ENCODE peak calls at places on chromosome 4, in four cellular contexts. R is GM12878, Z is tibial artery, A is OCI-LY7. Q is an unnamed sample.
A peak's percentile ranks its signal among the peaks of the same experiment; 100 is the strongest.

GRCh38 chr4:93147524-93148212 is 680.9 kb upstream of the ATOH1 start:
- DNase-seq in R (no peak), Z (no peak), A (no peak), Q (no peak)

GRCh38 chr4:170102426-170102825 is 12.7 kb upstream of the AADAT start:
- DNase-seq in R (no peak), Z (no peak), A (no peak), Q (no peak)

GRCh38 chr4:103197765-103198110 is 405 bp downstream of the CENPE start:
- DNase-seq in R (no peak), Z (no peak), A (no peak), Q (no peak)

GRCh38 chr4:187887886-187888285 is 107.7 kb upstream of the ZFP42 start:
- DNase-seq in R (no peak), Z (no peak), A (no peak), Q (no peak)

GRCh38 chr4:64643841-64644240 is 234.6 kb upstream of the TECRL start:
- DNase-seq in R (no peak), Z (no peak), A (no peak), Q (no peak)

GRCh38 chr4:52989865-52990264 is 127.7 kb downstream of the RASL11B start:
- DNase-seq in R (no peak), Z (no peak), A (no peak), Q (no peak)

GRCh38 chr4:7852568-7853185 is 87.0 kb downstream of the AFAP1 start:
- DNase-seq in R (no peak), Z (no peak), A (no peak), Q (no peak)

GRCh38 chr4:11497212-11497806 is 68.6 kb upstream of the HS3ST1 start:
- DNase-seq in R (no peak), Z (no peak), A (no peak), Q (no peak)

GRCh38 chr4:123830920-123831319 is 434.3 kb downstream of the SPRY1 start:
- DNase-seq in R (no peak), Z (no peak), A (no peak), Q (no peak)

GRCh38 chr4:54661156-54661555 is 3.4 kb downstream of the KIT start:
- DNase-seq in R (no peak), Z (no peak), A (no peak), Q (no peak)

GRCh38 chr4:107862658-107863057 is 37.9 kb downstream of the SGMS2 start:
- DNase-seq in R (no peak), Z (peak; percentile 23), A (no peak), Q (no peak)

GRCh38 chr4:100644150-100644549 is 126.3 kb upstream of the EMCN start:
- DNase-seq in R (no peak), Z (no peak), A (no peak), Q (no peak)

GRCh38 chr4:162782096-162782777 is 384.5 kb downstream of the NAF1 start:
- DNase-seq in R (no peak), Z (no peak), A (no peak), Q (no peak)

GRCh38 chr4:51895816-51896408 is 53.0 kb downstream of the DCUN1D4 start:
- DNase-seq in R (peak; percentile 34), Z (peak; percentile 66), A (peak; percentile 76), Q (no peak)

GRCh38 chr4:120773641-120774040 is 148.9 kb downstream of the PRDM5 start:
- DNase-seq in R (no peak), Z (no peak), A (peak; percentile 67), Q (no peak)

GRCh38 chr4:148852092-148852699 is 410.0 kb upstream of the NR3C2 start:
- DNase-seq in R (no peak), Z (no peak), A (no peak), Q (no peak)

GRCh38 chr4:108852691-108853090 is 89.8 kb upstream of the ETNPPL start:
- DNase-seq in R (no peak), Z (no peak), A (no peak), Q (no peak)

GRCh38 chr4:146329042-146329716 is 114.8 kb downstream of the REELD1 start:
- DNase-seq in R (no peak), Z (no peak), A (no peak), Q (no peak)

GRCh38 chr4:167100120-167100519 is 134.2 kb downstream of the SPOCK3 start:
- DNase-seq in R (peak; percentile 32), Z (no peak), A (no peak), Q (no peak)

GRCh38 chr4:104493071-104493831 is 1.4 kb downstream of the CXXC4 start:
- DNase-seq in R (no peak), Z (no peak), A (no peak), Q (no peak)

GRCh38 chr4:47913858-47914218 is 545 bp downstream of the NFXL1 start:
- DNase-seq in R (no peak), Z (no peak), A (peak; percentile 49), Q (peak; percentile 57)

GRCh38 chr4:82594466-82594865 is 32.7 kb upstream of the TMEM150C start:
- DNase-seq in R (no peak), Z (no peak), A (no peak), Q (no peak)

GRCh38 chr4:155319506-155319905 is 57.3 kb downstream of the MAP9 start:
- DNase-seq in R (no peak), Z (no peak), A (no peak), Q (no peak)

GRCh38 chr4:37971202-37971601 is 11.0 kb downstream of the PTTG2 start:
- DNase-seq in R (no peak), Z (no peak), A (no peak), Q (no peak)

GRCh38 chr4:25915359-25915716 is 1.3 kb downstream of the SMIM20 start:
- DNase-seq in R (no peak), Z (no peak), A (no peak), Q (no peak)

GRCh38 chr4:186725422-186726149 is 1.9 kb upstream of the FAT1 start:
- DNase-seq in R (no peak), Z (peak; percentile 79), A (no peak), Q (peak; percentile 90)

GRCh38 chr4:47838445-47838844 is 578 bp upstream of the CORIN start:
- DNase-seq in R (no peak), Z (no peak), A (no peak), Q (no peak)

GRCh38 chr4:89425023-89425422 is 117.4 kb upstream of the GPRIN3 start:
- DNase-seq in R (no peak), Z (no peak), A (no peak), Q (no peak)

GRCh38 chr4:134906404-134907023 is 704.9 kb upstream of the PABPC4L start:
- DNase-seq in R (no peak), Z (no peak), A (no peak), Q (no peak)

DNA sequence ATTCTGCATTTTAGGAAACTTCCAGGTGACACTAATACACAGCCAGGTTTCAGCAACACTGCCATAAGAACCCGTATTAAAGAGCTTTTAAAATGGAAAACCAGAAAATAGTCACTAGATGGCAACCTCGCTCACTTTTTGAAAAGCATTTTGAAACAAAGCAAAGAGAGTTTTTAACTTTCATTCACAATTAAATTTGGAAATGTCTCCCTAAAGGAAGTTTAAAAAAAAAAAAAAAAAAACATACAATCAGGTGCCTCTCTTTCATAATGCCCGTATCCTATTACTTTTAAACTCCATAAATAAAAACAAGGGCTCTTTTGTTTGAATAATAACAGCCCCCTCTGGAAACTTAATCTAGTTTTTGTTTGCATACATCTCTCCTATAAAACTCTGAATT is 20.3 kb downstream of the MEPE start:
- DNase-seq in R (no peak), Z (no peak), A (peak; percentile 33), Q (no peak)
- H3K4me1 ChIP-seq in R (no peaks in the 10 kb centered on the region), Z (no peaks in the 10 kb centered on the region), A (no peaks in the 10 kb centered on the region), Q (no peaks in the 10 kb centered on the region)

GRCh38 chr4:142743071-142743825 is 102.9 kb downstream of the INPP4B start:
- DNase-seq in R (no peak), Z (no peak), A (no peak), Q (no peak)

GRCh38 chr4:142741995-142742394 is 104.1 kb downstream of the INPP4B start:
- DNase-seq in R (no peak), Z (no peak), A (no peak), Q (no peak)
- TF ChIP-seq CTCF in R (no peak), Z (no peak), A (no peak), Q (no peak)

DNA sequence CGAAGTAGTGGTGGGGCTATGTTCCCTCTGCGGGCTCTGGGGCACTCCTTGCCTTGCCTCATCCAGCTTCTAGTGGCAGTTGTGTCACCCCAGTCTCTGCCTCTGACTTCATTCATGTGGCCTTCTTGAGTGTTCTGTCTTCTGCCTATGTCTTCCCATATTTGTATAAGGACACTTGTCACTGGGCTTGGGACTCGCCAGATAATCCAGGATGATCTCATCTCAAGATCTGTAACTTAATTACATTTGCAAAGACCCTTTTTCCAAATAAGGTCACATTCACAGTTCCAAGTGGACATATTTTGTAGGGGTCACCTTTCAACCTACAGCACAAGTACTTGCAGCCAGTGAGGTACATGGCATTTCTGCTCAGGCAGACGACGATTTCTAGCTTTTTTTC is 30.3 kb upstream of the CLDN24 start:
- DNase-seq in R (no peak), Z (no peak), A (no peak), Q (no peak)
- H3K4me1 ChIP-seq in R (no peaks in the 10 kb centered on the region), Z (peaks cover 2% of the 10 kb centered on the region), A (no peaks in the 10 kb centered on the region), Q (no peaks in the 10 kb centered on the region)

GRCh38 chr4:77176606-77177005 is 19.6 kb downstream of the CCNG2 start:
- DNase-seq in R (no peak), Z (no peak), A (no peak), Q (no peak)

GRCh38 chr4:77175201-77175610 is 18.2 kb downstream of the CCNG2 start:
- DNase-seq in R (no peak), Z (no peak), A (no peak), Q (no peak)

GRCh38 chr4:77172336-77172735 is 15.3 kb downstream of the CCNG2 start:
- DNase-seq in R (no peak), Z (no peak), A (no peak), Q (no peak)

GRCh38 chr4:77177196-77177595 is 20.2 kb downstream of the CCNG2 start:
- DNase-seq in R (no peak), Z (no peak), A (no peak), Q (no peak)

DNA sequence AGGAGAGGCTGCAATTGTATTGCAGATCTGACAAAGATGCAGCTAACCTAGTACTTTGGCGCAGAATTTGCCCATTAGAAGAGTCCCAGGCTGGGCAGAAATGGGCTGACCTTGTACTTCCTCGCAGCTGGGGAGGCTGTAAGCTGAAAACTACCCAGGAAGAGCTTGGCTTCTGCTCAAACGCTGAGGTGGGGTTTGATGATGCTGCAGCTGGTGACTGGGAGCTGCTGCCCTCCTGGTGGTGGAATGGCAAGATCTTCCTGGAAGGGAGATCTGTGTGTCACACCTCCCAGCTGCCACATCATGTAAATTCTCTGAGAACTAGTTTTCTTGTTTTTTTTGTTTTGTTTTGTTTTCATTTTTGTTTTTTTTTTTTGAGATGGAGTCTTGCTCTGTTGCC is 17.4 kb downstream of the CCNG2 start:
- DNase-seq in R (no peak), Z (no peak), A (peak; percentile 8), Q (no peak)
- TF ChIP-seq CTCF in R (no peak), Z (no peak), A (no peak), Q (no peak)

DNA sequence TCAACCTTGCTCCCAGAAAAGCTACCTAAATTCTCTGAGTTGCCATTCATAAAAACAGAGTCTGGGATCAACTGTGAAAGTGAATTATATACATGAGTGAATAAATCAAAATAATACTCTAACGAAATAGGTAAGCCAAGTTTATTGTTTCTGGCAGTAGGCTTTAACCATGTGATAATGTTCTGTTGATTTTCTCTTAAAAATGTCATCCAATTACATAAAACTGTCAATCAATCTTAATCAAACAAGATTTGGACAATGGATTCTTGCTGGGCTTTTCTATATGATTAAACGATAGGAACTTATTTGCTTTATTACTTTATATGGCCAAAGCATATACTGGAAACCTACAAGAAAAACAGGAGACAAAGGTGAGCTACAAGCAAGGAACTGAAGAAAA is 148.8 kb downstream of the INPP4B start:
- DNase-seq in R (no peak), Z (no peak), A (no peak), Q (no peak)
- H3K4me1 ChIP-seq in R (no peaks in the 10 kb centered on the region), Z (peaks cover 10% of the 10 kb centered on the region), A (no peaks in the 10 kb centered on the region), Q (no peaks in the 10 kb centered on the region)

GRCh38 chr4:139564502-139564901 is 8.5 kb upstream of the SETD7 start:
- DNase-seq in R (no peak), Z (no peak), A (peak; percentile 54), Q (no peak)
- TF ChIP-seq CTCF in R (no peak), Z (no peak), A (peak; percentile 67), Q (no peak)

GRCh38 chr4:87044511-87045369 is 109.9 kb downstream of the AFF1 start:
- DNase-seq in R (no peak), Z (no peak), A (no peak), Q (no peak)
- H3K4me1 ChIP-seq in R (peaks cover 26% of the 10 kb centered on the region), Z (peaks cover 86% of the 10 kb centered on the region), A (peaks cover 24% of the 10 kb centered on the region), Q (peaks cover 57% of the 10 kb centered on the region)